ENCODE peak calls at places on chromosomes 13 and 19, in six cellular contexts. T is left ventricle myocardium inferior; M is neural crest cell; G is pancreas; Z is activated naive CD4-positive, alpha-beta T cell; J is amniotic stem cell. B is an unnamed sample.

GRCh38 chr13:109154546-109154945 is 525.1 kb downstream of the MYO16 start:
- DNase-seq in T (no peak), M (no peak), G (no peak), Z (no peak), J (no peak), B (no peak)

GRCh38 chr13:33642374-33643065 is 175.4 kb upstream of the RFC3 start:
- DNase-seq in T (peak), M (no peak), G (no peak), Z (no peak), J (no peak), B (no peak)

GRCh38 chr13:49319555-49320350 is 72.0 kb downstream of the CDADC1 start:
- DNase-seq in T (no peak), M (no peak), G (no peak), Z (no peak), J (peak), B (no peak)

GRCh38 chr19:52739576-52739975 is 4.7 kb upstream of the ZNF611 start:
- DNase-seq in T (no peak), M (no peak), G (no peak), Z (no peak), J (no peak), B (no peak)

GRCh38 chr19:19160489-19161035 is 9.5 kb downstream of the MEF2B start:
- DNase-seq in T (no peak), M (no peak), G (no peak), Z (no peak), J (no peak), B (no peak)

GRCh38 chr19:7125221-7125620 is 55.7 kb downstream of the ZNF557 start:
- DNase-seq in T (no peak), M (no peak), G (no peak), Z (no peak), J (no peak), B (no peak)

GRCh38 chr19:44635581-44636438 is 7.9 kb upstream of the PVR start:
- DNase-seq in T (no peak), M (no peak), G (no peak), Z (no peak), J (no peak), B (no peak)

GRCh38 chr19:38815059-38816001 is 2.6 kb upstream of the LGALS4 start:
- DNase-seq in T (no peak), M (no peak), G (no peak), Z (no peak), J (no peak), B (no peak)

GRCh38 chr19:40982594-40983101 is 8.4 kb upstream of the CYP2B6 start:
- DNase-seq in T (no peak), M (no peak), G (no peak), Z (no peak), J (no peak), B (peak)

GRCh38 chr19:19602136-19602712 is 16.3 kb downstream of the PBX4 start:
- DNase-seq in T (no peak), M (no peak), G (no peak), Z (no peak), J (no peak), B (no peak)

B was measured in iPS DF 6.9.